ENCODE peak calls at places on chromosome X, in seven cellular contexts. E, H, M, X, O, Y and V are unnamed samples.

GRCh38 chrX:23662853-23663252 is 4.4 kb upstream of the PRDX4 start:
- DNase-seq in Y (peak), E (no peak), X (no peak), M (no peak), H (peak), O (no peak), V (peak)

GRCh38 chrX:9352243-9352642 is 112.6 kb upstream of the TBL1X start:
- DNase-seq in E (no peak), H (no peak), X (no peak), M (no peak), Y (peak), O (no peak), V (peak)

GRCh38 chrX:10233696-10234095 is 76.9 kb downstream of the CLCN4 start:
- DNase-seq in E (no peak), Y (no peak), M (no peak), O (no peak), H (peak), X (no peak), V (no peak)

GRCh38 chrX:49042581-49043219 is 457 bp downstream of the TFE3 start:
- DNase-seq in X (no peak), Y (no peak), O (no peak), E (no peak), M (no peak), H (peak), V (no peak)

GRCh38 chrX:153959649-153960048 is 12.0 kb downstream of the HCFC1 start:
- DNase-seq in Y (no peak), E (no peak), H (no peak), X (no peak), M (no peak), O (no peak), V (no peak)

GRCh38 chrX:9117851-9118250 is 83.9 kb upstream of the FAM9B start:
- DNase-seq in E (no peak), O (no peak), Y (no peak), H (no peak), M (no peak), X (no peak), V (no peak)

GRCh38 chrX:72272868-72273267 is 4.2 kb downstream of the RPS4X start:
- DNase-seq in H (peak), M (no peak), O (no peak), E (no peak), Y (no peak), X (no peak), V (no peak)

GRCh38 chrX:34891391-34891790 is 51.2 kb upstream of the FAM47B start:
- DNase-seq in O (no peak), E (no peak), Y (no peak), M (no peak), X (no peak), H (no peak), V (no peak)

GRCh38 chrX:40090050-40090804 is 7.5 kb downstream of the BCOR start:
- DNase-seq in M (no peak), X (no peak), Y (peak), O (no peak), H (no peak), E (no peak), V (no peak)

GRCh38 chrX:68492583-68492982 is 6.3 kb upstream of the YIPF6 start:
- DNase-seq in H (no peak), E (no peak), X (no peak), M (no peak), O (no peak), Y (no peak), V (no peak)

GRCh38 chrX:31228909-31229308 is 157.1 kb upstream of the FTHL17 start:
- DNase-seq in O (no peak), E (no peak), M (no peak), H (peak), X (no peak), Y (peak), V (peak)

GRCh38 chrX:44637282-44637681 is 94.6 kb upstream of the FUNDC1 start:
- DNase-seq in O (no peak), Y (no peak), E (no peak), M (no peak), H (no peak), X (no peak), V (no peak)

GRCh38 chrX:15956684-15957083 is 102.1 kb upstream of the AP1S2 start:
- DNase-seq in H (peak), M (no peak), O (no peak), X (no peak), Y (no peak), E (no peak), V (no peak)

GRCh38 chrX:108439961-108440696 is 491 bp downstream of the COL4A5 start:
- DNase-seq in Y (no peak), H (peak), O (no peak), M (no peak), X (no peak), E (no peak), V (no peak)